ENCODE peak calls at places on chromosomes 6 and 20, in four cellular contexts. D, V, Y and M are unnamed samples.
A peak's percentile ranks its signal among the peaks of the same experiment; 100 is the strongest.

GRCh38 chr6:158660331-158660730 is 10.5 kb downstream of the SYTL3 start:
- DNase-seq in D (peak; percentile 34), Y (no peak), V (peak; percentile 49), M (peak; percentile 80)

GRCh38 chr6:26250806-26251075 is 114.3 kb upstream of the BTN3A2 start:
- DNase-seq in V (no peak), D (peak; percentile 59), Y (no peak), M (no peak)

GRCh38 chr20:62652051-62652893 is 10.0 kb downstream of the SLCO4A1 start:
- DNase-seq in D (peak; percentile 39), V (peak; percentile 95), Y (peak; percentile 33), M (peak; percentile 61)

GRCh38 chr6:113626470-113626869 is 230.7 kb upstream of the MARCKS start:
- DNase-seq in Y (no peak), D (no peak), V (no peak), M (no peak)

GRCh38 chr20:25280051-25280573 is 32.2 kb downstream of the PYGB start:
- DNase-seq in Y (no peak), V (no peak), D (no peak), M (no peak)

GRCh38 chr20:32189691-32190607 is 17.6 kb downstream of the PLAGL2 start:
- DNase-seq in Y (no peak), V (no peak), D (peak; percentile 90), M (peak; percentile 93)

GRCh38 chr20:34637245-34638185 is 39.4 kb downstream of the PIGU start:
- DNase-seq in V (no peak), D (no peak), Y (no peak), M (no peak)

GRCh38 chr6:79949235-79949634 is 1.9 kb upstream of the ELOVL4 start:
- DNase-seq in Y (peak; percentile 85), V (peak; percentile 74), D (peak; percentile 92), M (peak; percentile 99)

GRCh38 chr20:6606651-6607050 is 160.8 kb upstream of the BMP2 start:
- DNase-seq in Y (no peak), D (no peak), V (no peak), M (no peak)

GRCh38 chr6:5989141-5989723 is 17.5 kb downstream of the NRN1 start:
- DNase-seq in D (no peak), V (no peak), Y (no peak), M (no peak)

GRCh38 chr6:41167173-41167963 is 4.5 kb upstream of the TREM2 start:
- DNase-seq in Y (no peak), V (no peak), D (peak; percentile 66), M (peak; percentile 69)

GRCh38 chr20:47352332-47353223 is 3.9 kb downstream of the ZMYND8 start:
- DNase-seq in Y (no peak), D (peak; percentile 69), V (peak; percentile 49), M (peak; percentile 52)
- TF ChIP-seq EZH2phosphoT487 in Y (no peak), D (no peak), V (no peak), M (no peak)

GRCh38 chr20:53901064-53901463 is 169.3 kb downstream of the BCAS1 start:
- DNase-seq in Y (no peak), V (no peak), D (no peak), M (no peak)

GRCh38 chr20:53898558-53898931 is 171.8 kb downstream of the BCAS1 start:
- DNase-seq in Y (no peak), D (no peak), V (no peak), M (no peak)

GRCh38 chr20:53899351-53900167 is 170.8 kb downstream of the BCAS1 start:
- DNase-seq in Y (no peak), D (peak; percentile 62), V (peak; percentile 92), M (no peak)

GRCh38 chr20:53901697-53902096 is 168.7 kb downstream of the BCAS1 start:
- DNase-seq in V (no peak), Y (no peak), D (no peak), M (no peak)

DNA sequence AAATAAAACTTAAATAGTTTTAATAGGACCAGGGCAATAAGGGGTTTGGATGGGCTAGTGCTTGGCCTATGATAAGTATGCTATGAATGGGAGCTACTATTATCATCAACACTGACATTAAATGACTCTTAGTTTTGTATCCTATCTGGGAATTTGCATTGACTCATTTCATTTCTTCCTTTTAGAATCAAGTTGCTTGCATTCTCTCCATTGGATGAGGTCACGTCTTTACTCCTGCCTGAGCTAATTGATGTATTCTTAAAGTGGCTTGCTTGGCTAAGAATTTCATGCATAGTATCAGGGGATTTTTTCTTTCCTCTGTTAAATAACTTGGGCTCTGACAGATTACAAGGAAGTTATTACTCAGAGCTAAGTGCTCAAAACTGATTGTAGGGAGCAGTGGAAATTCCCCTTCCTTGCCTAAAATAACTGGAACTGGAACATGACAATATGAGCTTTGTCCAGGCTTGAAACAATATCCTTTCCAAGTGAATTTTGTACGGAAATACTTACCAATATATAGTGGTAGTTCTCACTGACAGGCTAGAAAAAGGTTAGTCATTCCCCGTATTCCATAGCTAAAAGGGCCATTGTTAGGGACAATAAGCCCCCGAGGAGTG is 169.9 kb downstream of the BCAS1 start:
- DNase-seq in V (no peak), D (no peak), Y (no peak), M (no peak)
- H3K4me1 ChIP-seq in V (peaks cover 27% of the 10 kb centered on the region), D (peaks cover 45% of the 10 kb centered on the region), Y (peaks cover 31% of the 10 kb centered on the region), M (peaks cover 38% of the 10 kb centered on the region)

GRCh38 chr20:58911309-58911708 is 58.8 kb downstream of the GNAS start:
- DNase-seq in V (no peak), Y (no peak), D (no peak), M (no peak)
- H3K36me3 ChIP-seq in V (peaks cover 23% of the 10 kb centered on the region), Y (peaks cover 46% of the 10 kb centered on the region), D (peaks cover 25% of the 10 kb centered on the region), M (peaks cover 51% of the 10 kb centered on the region)

GRCh38 chr6:16104624-16105023 is 24.3 kb upstream of the MYLIP start:
- DNase-seq in Y (no peak), V (no peak), D (no peak), M (no peak)
- TF ChIP-seq EZH2phosphoT487 in Y (no peak), V (no peak), D (no peak), M (no peak)

GRCh38 chr6:118554698-118555097 is 6.6 kb downstream of the PLN start:
- DNase-seq in Y (no peak), V (no peak), D (no peak), M (no peak)
- H3K4me1 ChIP-seq in Y (no peaks in the 10 kb centered on the region), V (peaks cover 6% of the 10 kb centered on the region), D (no peaks in the 10 kb centered on the region), M (peaks cover 4% of the 10 kb centered on the region)

GRCh38 chr20:41200446-41201202 is 63.3 kb downstream of the PLCG1 start:
- DNase-seq in D (no peak), V (no peak), Y (no peak), M (no peak)

GRCh38 chr20:41202426-41202825 is 65.1 kb downstream of the PLCG1 start:
- DNase-seq in Y (no peak), V (no peak), D (no peak), M (no peak)

GRCh38 chr20:41201760-41202159 is 64.4 kb downstream of the PLCG1 start:
- DNase-seq in D (no peak), V (no peak), Y (no peak), M (no peak)

GRCh38 chr20:41196653-41197225 is 59.4 kb downstream of the PLCG1 start:
- DNase-seq in D (no peak), V (no peak), Y (no peak), M (no peak)

GRCh38 chr20:41198443-41198842 is 61.1 kb downstream of the PLCG1 start:
- DNase-seq in V (no peak), Y (no peak), D (no peak), M (no peak)
- H3K36me3 ChIP-seq in V (no peaks in the 10 kb centered on the region), Y (no peaks in the 10 kb centered on the region), D (no peaks in the 10 kb centered on the region), M (no peaks in the 10 kb centered on the region)

GRCh38 chr20:46832555-46832954 is 62.1 kb upstream of the EYA2 start:
- DNase-seq in D (no peak), Y (no peak), V (no peak), M (no peak)

GRCh38 chr20:46833360-46833759 is 61.3 kb upstream of the EYA2 start:
- DNase-seq in Y (no peak), V (no peak), D (no peak), M (no peak)

GRCh38 chr20:46830886-46831632 is 63.6 kb upstream of the EYA2 start:
- DNase-seq in D (no peak), Y (no peak), V (no peak), M (no peak)

GRCh38 chr20:46828471-46828870 is 66.2 kb upstream of the EYA2 start:
- DNase-seq in D (no peak), V (no peak), Y (no peak), M (no peak)

GRCh38 chr20:46831633-46832011 is 63.0 kb upstream of the EYA2 start:
- DNase-seq in Y (no peak), D (no peak), V (no peak), M (no peak)
- TF ChIP-seq EZH2phosphoT487 in Y (no peak), D (no peak), V (no peak), M (no peak)

DNA sequence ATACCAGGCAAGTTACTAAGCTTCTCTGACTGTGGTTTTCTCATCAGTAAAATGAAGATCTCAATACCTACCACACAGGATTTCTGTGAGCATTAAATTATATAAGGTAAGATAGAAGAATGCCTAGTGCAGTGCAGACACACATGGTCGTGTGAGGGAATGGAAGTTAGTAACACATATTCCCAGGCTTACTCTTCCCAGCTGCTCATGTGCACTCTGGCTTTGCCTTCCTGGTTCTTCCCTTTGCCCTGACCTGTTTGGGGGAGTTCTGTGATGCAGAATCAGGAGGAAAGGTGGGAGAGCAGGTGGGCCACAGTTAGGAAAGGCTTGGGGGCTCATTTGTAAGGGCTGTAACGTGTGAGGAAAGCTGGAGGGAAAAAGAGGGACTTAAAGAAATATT is 47.8 kb downstream of the FYN start:
- DNase-seq in Y (no peak), V (no peak), D (no peak), M (no peak)
- H3K4me1 ChIP-seq in Y (no peaks in the 10 kb centered on the region), V (peaks cover 10% of the 10 kb centered on the region), D (no peaks in the 10 kb centered on the region), M (peaks cover 4% of the 10 kb centered on the region)